ENCODE peak calls at places on chromosomes 7 and 10, in ten cellular contexts. C is ovary, K is endodermal cell, F is GM23338, Z is fibroblast of lung, E is left lung, Y is AG04449, R is IMR-90, M is tibial artery, B is OCI-LY7. P is an unnamed sample.

GRCh38 chr10:77909755-77910375 is 16.7 kb downstream of the DLG5 start:
- DNase-seq in C (peak), K (no peak), F (no peak), Z (peak), E (no peak), Y (no peak), R (peak), M (peak), B (no peak), P (no peak)

GRCh38 chr7:125279956-125280355 is 350.3 kb upstream of the POT1 start:
- DNase-seq in C (no peak), K (no peak), F (peak), Z (no peak), E (no peak), Y (no peak), R (no peak), M (no peak), B (no peak), P (no peak)

GRCh38 chr7:12518920-12519681 is 51.4 kb upstream of the SCIN start:
- DNase-seq in C (no peak), K (peak), F (peak), Z (peak), E (no peak), Y (no peak), R (no peak), M (no peak), B (no peak), P (peak)

GRCh38 chr7:132564849-132565248 is 11.4 kb downstream of the PLXNA4 start:
- DNase-seq in C (no peak), K (peak), F (peak), Z (no peak), E (no peak), Y (no peak), R (no peak), M (no peak), B (no peak), P (no peak)

GRCh38 chr7:5020098-5020497 is 25.6 kb upstream of the RBAK start:
- DNase-seq in C (no peak), K (no peak), F (no peak), Z (no peak), E (no peak), Y (no peak), R (no peak), M (no peak), B (no peak), P (no peak)

GRCh38 chr7:15546272-15546792 is 15.5 kb downstream of the AGMO start:
- DNase-seq in C (no peak), K (peak), F (no peak), Z (no peak), E (no peak), Y (no peak), R (no peak), M (no peak), B (no peak), P (peak)

GRCh38 chr10:110600487-110601101 is 33.1 kb downstream of the SMC3 start:
- DNase-seq in C (no peak), K (peak), F (peak), Z (peak), E (no peak), Y (no peak), R (peak), M (no peak), B (peak), P (peak)

GRCh38 chr10:5679606-5680005 is 5.0 kb upstream of the TASOR2 start:
- DNase-seq in C (no peak), K (no peak), F (no peak), Z (peak), E (no peak), Y (no peak), R (peak), M (no peak), B (no peak), P (no peak)

GRCh38 chr7:23098460-23098859 is 7.1 kb upstream of the KLHL7 start:
- DNase-seq in C (no peak), K (no peak), F (no peak), Z (no peak), E (no peak), Y (no peak), R (no peak), M (no peak), B (no peak), P (no peak)

GRCh38 chr7:137402535-137403258 is 59.2 kb upstream of the PTN start:
- DNase-seq in C (no peak), K (no peak), F (peak), Z (no peak), E (no peak), Y (no peak), R (no peak), M (no peak), B (no peak), P (peak)

GRCh38 chr10:129972145-129972965 is 8.3 kb upstream of the EBF3 start:
- DNase-seq in C (no peak), K (peak), F (peak), Z (no peak), E (no peak), Y (no peak), R (no peak), M (no peak), B (no peak), P (peak)

GRCh38 chr10:51510231-51510630 is 189.2 kb downstream of the CSTF2T start:
- DNase-seq in C (no peak), K (no peak), F (no peak), Z (peak), E (no peak), Y (no peak), R (peak), M (no peak), B (no peak), P (no peak)

GRCh38 chr7:71244023-71244422 is 112.1 kb downstream of the GALNT17 start:
- DNase-seq in C (no peak), K (peak), F (peak), Z (no peak), E (no peak), Y (no peak), R (no peak), M (no peak), B (no peak), P (no peak)

GRCh38 chr7:101564778-101565211 is 64.3 kb downstream of the MYL10 start:
- DNase-seq in C (no peak), K (peak), F (peak), Z (no peak), E (no peak), Y (no peak), R (no peak), M (no peak), B (no peak), P (peak)

GRCh38 chr10:63042256-63042655 is 90.9 kb upstream of the NRBF2 start:
- DNase-seq in C (no peak), K (no peak), F (no peak), Z (no peak), E (no peak), Y (no peak), R (no peak), M (no peak), B (no peak), P (no peak)

GRCh38 chr7:21722371-21722770 is 179.5 kb downstream of the DNAH11 start:
- DNase-seq in C (no peak), K (no peak), F (peak), Z (no peak), E (no peak), Y (no peak), R (no peak), M (no peak), B (no peak), P (peak)

GRCh38 chr10:103995134-103995533 is 28.2 kb downstream of the SLK start:
- DNase-seq in C (no peak), K (no peak), F (no peak), Z (no peak), E (no peak), Y (no peak), R (no peak), M (no peak), B (no peak), P (no peak)

GRCh38 chr7:127799535-127800305 is 147.7 kb downstream of the SND1 start:
- DNase-seq in C (no peak), K (no peak), F (no peak), Z (no peak), E (no peak), Y (no peak), R (no peak), M (no peak), B (no peak), P (no peak)

GRCh38 chr10:101222247-101222531 is 7.1 kb downstream of the LBX1 start:
- DNase-seq in C (no peak), K (peak), F (no peak), Z (no peak), E (no peak), Y (no peak), R (no peak), M (no peak), B (no peak), P (no peak)

GRCh38 chr10:101223274-101224059 is 5.8 kb downstream of the LBX1 start:
- DNase-seq in C (no peak), K (peak), F (peak), Z (no peak), E (no peak), Y (no peak), R (no peak), M (no peak), B (no peak), P (peak)

GRCh38 chr10:101221479-101222246 is 7.6 kb downstream of the LBX1 start:
- DNase-seq in C (no peak), K (peak), F (no peak), Z (no peak), E (no peak), Y (no peak), R (no peak), M (no peak), B (no peak), P (no peak)

GRCh38 chr10:101224060-101224909 is 5.0 kb downstream of the LBX1 start:
- DNase-seq in C (no peak), K (no peak), F (peak), Z (no peak), E (no peak), Y (no peak), R (no peak), M (no peak), B (no peak), P (peak)

DNA sequence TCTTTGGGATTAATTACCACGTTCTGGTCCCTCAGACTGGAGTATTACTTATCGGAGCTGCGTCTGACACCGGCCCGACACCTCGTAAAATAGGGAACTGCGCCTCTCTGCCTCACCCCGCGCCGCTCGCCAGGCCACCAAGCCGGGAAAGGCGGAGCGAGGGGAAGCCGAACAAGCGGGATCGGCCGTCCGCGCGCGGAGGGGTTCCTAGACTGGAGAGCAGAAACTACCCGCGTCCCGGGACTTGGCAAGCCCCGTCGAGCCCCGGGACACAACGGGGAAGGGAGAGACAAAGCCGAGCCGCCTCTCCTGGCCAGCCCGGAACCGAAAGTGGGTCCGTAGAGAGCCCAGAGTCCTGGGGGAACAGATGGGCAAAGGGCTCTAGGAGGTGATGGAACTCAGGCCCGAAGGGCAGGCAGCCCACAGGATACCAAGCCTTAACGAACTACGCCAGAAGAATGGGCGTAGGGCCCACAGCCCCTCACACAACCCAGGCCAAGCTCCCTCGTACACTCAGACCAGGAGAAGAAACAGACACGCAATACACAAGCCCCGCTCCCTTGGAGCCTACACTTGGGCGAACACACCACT is 6.5 kb downstream of the LBX1 start:
- DNase-seq in C (no peak), K (peak), F (peak), Z (no peak), E (no peak), Y (no peak), R (no peak), M (no peak), B (no peak), P (peak)
- H3K4me3 ChIP-seq in C (peak), K (no peak), F (peak), Z (peak), E (peak), Y (no peak), R (peak), M (peak), B (no peak), P (no peak)

GRCh38 chr7:27141138-27141537 is 2.3 kb downstream of the HOXA5 start:
- DNase-seq in C (no peak), K (no peak), F (no peak), Z (no peak), E (no peak), Y (no peak), R (no peak), M (no peak), B (no peak), P (no peak)
- H3K4me3 ChIP-seq in C (no peak), K (no peak), F (no peak), Z (peak), E (peak), Y (no peak), R (peak), M (no peak), B (no peak), P (no peak)

DNA sequence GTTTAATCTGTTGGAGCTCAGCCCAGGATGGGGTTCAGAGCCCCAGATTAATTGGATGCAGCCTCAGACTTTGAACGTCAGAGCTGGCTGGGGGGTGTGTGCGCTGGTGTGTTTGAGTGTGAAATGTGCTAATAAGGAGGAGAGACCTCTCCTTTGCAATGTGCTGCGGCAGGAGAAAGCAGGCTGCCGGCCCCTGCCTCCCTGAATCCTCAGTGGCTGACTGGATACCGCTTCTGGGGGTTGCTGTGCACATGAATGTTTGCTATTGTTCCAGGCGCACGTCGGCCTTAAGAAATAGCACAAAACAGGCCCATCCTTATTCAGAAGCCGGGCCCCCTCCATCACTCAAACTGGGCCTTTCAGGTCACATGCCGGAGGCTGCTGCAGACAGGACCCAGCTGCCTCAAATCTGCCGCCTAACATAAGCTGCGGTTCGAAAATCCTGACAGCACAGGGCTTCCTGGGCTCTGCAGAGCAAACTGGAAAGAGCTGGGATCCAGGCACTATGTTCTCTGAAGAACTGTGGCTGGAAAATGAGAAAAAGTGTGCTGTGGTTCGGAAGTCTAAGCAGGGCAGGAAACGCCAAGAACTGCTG is 83.9 kb upstream of the PRR15 start:
- DNase-seq in C (peak), K (no peak), F (peak), Z (peak), E (peak), Y (no peak), R (no peak), M (no peak), B (no peak), P (no peak)
- H3K4me3 ChIP-seq in C (peak), K (no peak), F (no peak), Z (no peak), E (no peak), Y (no peak), R (no peak), M (peak), B (no peak), P (no peak)

DNA sequence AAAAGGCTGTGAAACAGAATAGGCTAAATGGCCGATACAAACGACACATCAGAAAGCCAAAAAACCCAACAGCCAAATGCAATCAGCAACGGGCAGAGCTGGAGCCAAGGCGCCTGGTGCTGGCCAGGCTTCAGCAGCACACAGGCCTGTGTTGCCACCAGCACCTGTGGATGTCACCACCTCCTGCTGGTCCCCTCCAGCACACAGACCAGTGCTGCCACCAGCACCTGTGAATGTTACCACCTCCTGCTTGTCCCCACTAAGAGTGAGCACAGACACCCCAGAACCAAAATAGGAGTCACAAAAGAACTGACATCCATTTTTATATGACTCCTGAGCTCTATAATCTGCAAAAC is 42.1 kb downstream of the SORBS1 start:
- DNase-seq in C (no peak), K (no peak), F (no peak), Z (no peak), E (no peak), Y (no peak), R (no peak), M (no peak), B (no peak), P (no peak)
- H3K4me3 ChIP-seq in C (no peak), K (no peak), F (no peak), Z (no peak), E (no peak), Y (no peak), R (no peak), M (no peak), B (no peak), P (no peak)

GRCh38 chr10:87706731-87707130 is 47.1 kb downstream of the PAPSS2 start:
- DNase-seq in C (no peak), K (no peak), F (no peak), Z (peak), E (no peak), Y (no peak), R (peak), M (no peak), B (no peak), P (no peak)
- H3K4me3 ChIP-seq in C (no peak), K (no peak), F (no peak), Z (no peak), E (no peak), Y (no peak), R (no peak), M (no peak), B (no peak), P (no peak)

GRCh38 chr10:70201105-70201504 is 30.8 kb upstream of the SAR1A start:
- DNase-seq in C (no peak), K (no peak), F (no peak), Z (no peak), E (no peak), Y (no peak), R (no peak), M (no peak), B (no peak), P (no peak)

GRCh38 chr10:70197235-70197952 is 27.1 kb upstream of the SAR1A start:
- DNase-seq in C (no peak), K (no peak), F (no peak), Z (no peak), E (no peak), Y (no peak), R (no peak), M (no peak), B (no peak), P (no peak)

GRCh38 chr10:70193391-70193844 is 23.1 kb upstream of the SAR1A start:
- DNase-seq in C (no peak), K (no peak), F (no peak), Z (peak), E (no peak), Y (no peak), R (no peak), M (no peak), B (no peak), P (no peak)

GRCh38 chr10:70198696-70199466 is 28.6 kb upstream of the SAR1A start:
- DNase-seq in C (no peak), K (peak), F (peak), Z (no peak), E (no peak), Y (no peak), R (no peak), M (no peak), B (no peak), P (no peak)
- H3K4me3 ChIP-seq in C (no peak), K (no peak), F (no peak), Z (no peak), E (no peak), Y (no peak), R (no peak), M (no peak), B (no peak), P (no peak)

GRCh38 chr10:32954545-32955298 is 3.3 kb downstream of the ITGB1 start:
- DNase-seq in C (no peak), K (no peak), F (no peak), Z (no peak), E (no peak), Y (no peak), R (no peak), M (no peak), B (no peak), P (no peak)
- H3K4me3 ChIP-seq in C (peak), K (peak), F (peak), Z (peak), E (no peak), Y (peak), R (peak), M (peak), B (peak), P (no peak)

GRCh38 chr7:63927261-63927660 is 71.4 kb upstream of the ZNF722 start:
- DNase-seq in C (no peak), K (no peak), F (no peak), Z (no peak), E (no peak), Y (no peak), R (no peak), M (no peak), B (no peak), P (no peak)
- H3K4me3 ChIP-seq in C (no peak), K (no peak), F (no peak), Z (no peak), E (peak), Y (no peak), R (no peak), M (peak), B (no peak), P (no peak)

GRCh38 chr10:69232736-69233135 is 12.6 kb downstream of the HKDC1 start:
- DNase-seq in C (no peak), K (peak), F (no peak), Z (no peak), E (no peak), Y (no peak), R (no peak), M (no peak), B (no peak), P (no peak)
- H3K4me3 ChIP-seq in C (no peak), K (no peak), F (no peak), Z (no peak), E (no peak), Y (no peak), R (no peak), M (no peak), B (no peak), P (no peak)

P was measured in H7.